ENCODE peak calls at places on chromosome 16, in eight cellular contexts. J is astrocyte of the spinal cord, O is AG04450, W is CD14-positive monocyte, D is heart right ventricle, A is mesothelial cell of epicardium, C is uterus, H is left lung. F is an unnamed sample.

GRCh38 chr16:46884513-46885293 is 541 bp downstream of the GPT2 start:
- DNase-seq in J (no peak), O (no peak), W (no peak), D (no peak), A (no peak), C (no peak), H (no peak), F (no peak)

GRCh38 chr16:86261379-86261778 is 248.9 kb upstream of the FOXF1 start:
- DNase-seq in J (peak), O (no peak), W (no peak), D (no peak), A (no peak), C (no peak), H (no peak), F (no peak)

GRCh38 chr16:67959520-67959919 is 8.9 kb downstream of the SLC12A4 start:
- DNase-seq in J (no peak), O (no peak), W (no peak), D (peak), A (no peak), C (no peak), H (no peak), F (no peak)

GRCh38 chr16:27579086-27579980 is 29.4 kb downstream of the KATNIP start:
- DNase-seq in J (no peak), O (peak), W (no peak), D (no peak), A (no peak), C (no peak), H (no peak), F (no peak)

GRCh38 chr16:590165-590874 is 454 bp downstream of the RAB40C start:
- DNase-seq in J (peak), O (no peak), W (no peak), D (no peak), A (no peak), C (no peak), H (no peak), F (no peak)

GRCh38 chr16:46853713-46854443 is 22.9 kb upstream of the C16orf87 start:
- DNase-seq in J (peak), O (peak), W (peak), D (peak), A (peak), C (peak), H (peak), F (peak)

GRCh38 chr16:73047536-73048291 is at the start of gene ZFHX3:
- DNase-seq in J (peak), O (no peak), W (peak), D (peak), A (no peak), C (peak), H (peak), F (no peak)

GRCh38 chr16:586047-586644 is 3.7 kb upstream of the RAB40C start:
- DNase-seq in J (no peak), O (no peak), W (no peak), D (no peak), A (no peak), C (no peak), H (no peak), F (no peak)

GRCh38 chr16:22161401-22161800 is 905 bp upstream of the SDR42E2 start:
- DNase-seq in J (no peak), O (no peak), W (no peak), D (no peak), A (no peak), C (no peak), H (no peak), F (no peak)

GRCh38 chr16:47612711-47613110 is 151.6 kb downstream of the PHKB start:
- DNase-seq in J (no peak), O (no peak), W (no peak), D (no peak), A (no peak), C (no peak), H (no peak), F (no peak)

GRCh38 chr16:73230651-73231050 is 182.7 kb upstream of the ZFHX3 start:
- DNase-seq in J (no peak), O (no peak), W (no peak), D (no peak), A (no peak), C (no peak), H (no peak), F (no peak)

GRCh38 chr16:78444-79145 is 570 bp downstream of the MPG start:
- DNase-seq in J (peak), O (no peak), W (no peak), D (no peak), A (no peak), C (no peak), H (no peak), F (no peak)

GRCh38 chr16:84380405-84380804 is 12.1 kb downstream of the ATP2C2 start:
- DNase-seq in J (no peak), O (no peak), W (no peak), D (no peak), A (no peak), C (no peak), H (peak), F (no peak)

GRCh38 chr16:26606381-26607150 is 460.2 kb upstream of the C16orf82 start:
- DNase-seq in J (no peak), O (no peak), W (no peak), D (no peak), A (no peak), C (no peak), H (no peak), F (no peak)

GRCh38 chr16:89586853-89587252 is 11.3 kb downstream of the CPNE7 start:
- DNase-seq in J (no peak), O (no peak), W (no peak), D (no peak), A (no peak), C (no peak), H (no peak), F (no peak)

GRCh38 chr16:64865037-64865696 is 256.7 kb downstream of the CDH11 start:
- DNase-seq in J (peak), O (no peak), W (no peak), D (no peak), A (no peak), C (no peak), H (no peak), F (no peak)

GRCh38 chr16:63230383-63230782 is 1194.1 kb upstream of the CDH8 start:
- DNase-seq in J (no peak), O (no peak), W (no peak), D (no peak), A (no peak), C (no peak), H (no peak), F (no peak)

GRCh38 chr16:996672-997071 is 15.1 kb downstream of the SOX8 start:
- DNase-seq in J (no peak), O (no peak), W (no peak), D (no peak), A (no peak), C (no peak), H (no peak), F (no peak)

GRCh38 chr16:83705856-83706255 is 101.9 kb upstream of the HSBP1 start:
- DNase-seq in J (no peak), O (no peak), W (no peak), D (no peak), A (no peak), C (no peak), H (no peak), F (no peak)

GRCh38 chr16:65122974-65123845 is 1.3 kb upstream of the CDH11 start:
- DNase-seq in J (peak), O (no peak), W (no peak), D (peak), A (peak), C (peak), H (peak), F (no peak)

GRCh38 chr16:87263418-87264052 is 53.7 kb downstream of the C16orf95 start:
- DNase-seq in J (no peak), O (no peak), W (no peak), D (no peak), A (no peak), C (no peak), H (no peak), F (no peak)

GRCh38 chr16:79336437-79337229 is 263.9 kb downstream of the MAF start:
- DNase-seq in J (no peak), O (no peak), W (no peak), D (no peak), A (no peak), C (peak), H (no peak), F (no peak)

GRCh38 chr16:17302620-17303019 is 168.1 kb downstream of the XYLT1 start:
- DNase-seq in J (peak), O (no peak), W (no peak), D (no peak), A (no peak), C (no peak), H (no peak), F (no peak)

GRCh38 chr16:1414532-1415265 is at the start of gene UNKL:
- DNase-seq in J (peak), O (peak), W (no peak), D (peak), A (peak), C (peak), H (peak), F (no peak)

GRCh38 chr16:2820836-2821482 is 3.9 kb downstream of the PRSS21 start:
- DNase-seq in J (no peak), O (no peak), W (peak), D (no peak), A (no peak), C (no peak), H (no peak), F (no peak)

GRCh38 chr16:89401641-89402445 is 88.5 kb downstream of the ANKRD11 start:
- DNase-seq in J (peak), O (no peak), W (no peak), D (no peak), A (no peak), C (no peak), H (no peak), F (no peak)

GRCh38 chr16:52786105-52786504 is 239.2 kb upstream of the TOX3 start:
- DNase-seq in J (no peak), O (no peak), W (no peak), D (no peak), A (no peak), C (no peak), H (no peak), F (no peak)

GRCh38 chr16:80092686-80093085 is 448.1 kb upstream of the DYNLRB2 start:
- DNase-seq in J (no peak), O (no peak), W (no peak), D (no peak), A (no peak), C (no peak), H (no peak), F (no peak)

GRCh38 chr16:79713609-79714309 is 113.2 kb upstream of the MAF start:
- DNase-seq in J (no peak), O (no peak), W (no peak), D (no peak), A (no peak), C (no peak), H (no peak), F (no peak)

GRCh38 chr16:66894055-66894454 is 13.7 kb downstream of the PDP2 start:
- DNase-seq in J (no peak), O (no peak), W (no peak), D (no peak), A (no peak), C (no peak), H (no peak), F (no peak)
- TF ChIP-seq CTCF in J (no peak), O (no peak), W (no peak), D (no peak), A (no peak), C (no peak), H (no peak), F (no peak)

DNA sequence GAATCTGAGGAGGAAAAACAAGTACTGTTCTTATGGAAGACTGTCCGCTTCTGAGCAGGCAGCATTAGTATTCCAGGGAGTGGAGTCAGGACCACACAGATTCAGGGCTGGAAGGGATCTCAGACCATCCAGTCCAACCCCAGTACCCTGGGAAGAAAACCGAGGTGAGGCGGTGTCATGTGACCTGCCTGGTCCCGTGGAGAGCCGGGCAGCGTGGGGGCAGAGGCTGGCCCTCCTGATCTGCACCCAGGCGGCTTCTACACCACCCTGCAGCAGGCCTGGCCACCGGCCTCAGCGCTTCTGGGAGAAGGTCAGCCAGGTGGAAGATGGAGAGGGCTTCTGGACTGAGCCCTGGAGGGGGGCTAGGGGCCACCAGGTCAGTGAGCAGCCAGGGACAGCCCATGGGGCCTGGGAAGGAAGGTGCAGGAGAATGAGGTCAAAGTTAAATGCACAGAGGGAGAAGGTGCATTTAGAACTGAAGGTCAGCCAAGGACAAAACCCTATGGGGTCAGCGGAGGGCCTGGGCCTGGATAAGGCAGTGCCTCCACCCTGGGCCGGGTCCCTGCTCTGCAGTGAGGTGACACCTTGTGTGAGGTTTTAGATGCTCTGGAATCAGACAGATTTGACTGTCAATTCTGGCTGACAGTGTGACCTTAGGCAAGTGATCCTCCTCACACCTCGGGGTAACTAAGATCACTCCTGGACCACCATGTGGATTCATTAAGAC is 45.9 kb downstream of the VAC14 start:
- DNase-seq in J (no peak), O (no peak), W (no peak), D (no peak), A (no peak), C (no peak), H (no peak), F (no peak)
- TF ChIP-seq CTCF in J (no peak), O (no peak), W (no peak), D (no peak), A (no peak), C (no peak), H (no peak), F (no peak)

GRCh38 chr16:8374586-8374985 is 215.7 kb downstream of the TMEM114 start:
- DNase-seq in J (no peak), O (no peak), W (no peak), D (no peak), A (no peak), C (no peak), H (no peak), F (no peak)

GRCh38 chr16:8376430-8376829 is 213.9 kb downstream of the TMEM114 start:
- DNase-seq in J (no peak), O (no peak), W (no peak), D (no peak), A (no peak), C (no peak), H (no peak), F (no peak)

GRCh38 chr16:8375208-8375607 is 215.1 kb downstream of the TMEM114 start:
- DNase-seq in J (no peak), O (no peak), W (no peak), D (no peak), A (no peak), C (no peak), H (no peak), F (no peak)

GRCh38 chr16:8372141-8372540 is 218.2 kb downstream of the TMEM114 start:
- DNase-seq in J (no peak), O (no peak), W (no peak), D (no peak), A (no peak), C (no peak), H (no peak), F (no peak)

DNA sequence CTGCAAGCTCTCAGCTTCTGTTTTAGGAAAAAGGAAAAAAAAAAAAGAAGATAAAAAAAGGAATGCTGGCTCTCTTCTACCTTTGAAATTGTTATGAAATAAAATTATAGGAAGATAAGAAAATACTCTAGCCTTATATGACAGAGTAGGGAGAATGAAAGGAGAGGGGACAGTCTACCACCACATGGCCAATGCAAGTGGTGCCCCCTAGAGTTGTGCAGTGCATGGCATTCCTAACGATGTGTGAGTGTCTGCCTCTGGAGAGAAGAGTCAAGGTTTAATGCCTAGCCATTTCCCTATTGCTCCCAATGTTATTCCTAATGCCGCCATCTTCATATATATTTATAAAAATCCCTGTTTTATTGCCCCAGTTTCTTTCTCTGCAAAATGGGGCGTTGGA is 216.3 kb downstream of the TMEM114 start:
- DNase-seq in J (no peak), O (no peak), W (no peak), D (no peak), A (no peak), C (no peak), H (no peak), F (no peak)
- TF ChIP-seq CTCF in J (no peak), O (no peak), W (no peak), D (no peak), A (no peak), C (no peak), H (no peak), F (peak)

GRCh38 chr16:75189638-75190245 is 17.2 kb downstream of the CTRB2 start:
- DNase-seq in J (no peak), O (no peak), W (no peak), D (no peak), A (no peak), C (no peak), H (no peak), F (no peak)
- TF ChIP-seq CTCF in J (no peak), O (no peak), W (no peak), D (no peak), A (no peak), C (no peak), H (no peak), F (no peak)

GRCh38 chr16:57945740-57946138 is 25.2 kb downstream of the CNGB1 start:
- DNase-seq in J (no peak), O (no peak), W (no peak), D (no peak), A (no peak), C (no peak), H (no peak), F (no peak)
- TF ChIP-seq CTCF in J (peak), O (peak), W (no peak), D (no peak), A (no peak), C (no peak), H (no peak), F (no peak)

GRCh38 chr16:12184419-12184831 is 207.9 kb downstream of the SNX29 start:
- DNase-seq in J (no peak), O (no peak), W (no peak), D (no peak), A (no peak), C (no peak), H (no peak), F (no peak)
- TF ChIP-seq CTCF in J (no peak), O (no peak), W (no peak), D (no peak), A (no peak), C (no peak), H (no peak), F (no peak)

DNA sequence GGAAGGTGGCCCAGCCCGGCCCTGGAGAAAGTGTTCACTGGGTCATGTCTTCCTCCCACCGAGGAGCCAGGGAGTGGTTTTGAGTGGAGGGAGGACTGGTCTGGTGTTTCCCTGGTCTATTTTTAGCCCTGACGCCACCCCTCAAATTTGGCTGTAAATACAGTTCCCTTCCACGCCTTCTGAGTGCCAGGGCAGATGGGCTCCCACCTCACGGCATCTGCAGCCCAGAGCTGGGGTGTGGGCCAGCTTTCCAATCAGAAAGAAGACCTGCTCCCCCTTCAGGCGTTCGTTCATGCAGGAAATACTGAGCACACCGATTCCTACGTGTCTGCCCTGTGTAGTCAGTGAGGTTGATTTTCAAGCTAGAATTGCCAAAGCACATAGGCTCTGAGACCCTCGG is 53.7 kb downstream of the SNX20 start:
- DNase-seq in J (no peak), O (no peak), W (no peak), D (peak), A (no peak), C (peak), H (no peak), F (no peak)
- TF ChIP-seq CTCF in J (peak), O (peak), W (no peak), D (peak), A (no peak), C (peak), H (no peak), F (no peak)

F was measured in type B pancreatic cell.